ENCODE peak calls at places on chromosome 7, in ten cellular contexts. A is D341Med; I is NCI-H1417; T is PC-3; W is HT1080; Z is left cardiac atrium; V is fibroblast of pulmonary artery; F is GM04504; J is activated naive CD4-positive, alpha-beta T cell; R is amygdala. Q is an unnamed sample.

GRCh38 chr7:149196151-149196704 is 882 bp downstream of the ZNF282 start:
- DNase-seq in A (peak; percentile 61), I (peak; percentile 27), T (no peak), W (no peak), Z (no peak), V (no peak), F (no peak), J (no peak), R (no peak), Q (no peak)

GRCh38 chr7:17991866-17992648 is 35.6 kb downstream of the PRPS1L1 start:
- DNase-seq in A (no peak), I (no peak), T (no peak), W (no peak), Z (no peak), V (no peak), F (no peak), J (no peak), R (no peak), Q (no peak)

GRCh38 chr7:84022686-84023308 is 171.8 kb downstream of the SEMA3A start:
- DNase-seq in A (no peak), I (peak; percentile 75), T (peak; percentile 91), W (no peak), Z (peak; percentile 15), V (no peak), F (no peak), J (no peak), R (no peak), Q (no peak)

GRCh38 chr7:75924884-75925283 is 9.9 kb downstream of the POR start:
- DNase-seq in A (no peak), I (no peak), T (no peak), W (no peak), Z (no peak), V (no peak), F (no peak), J (no peak), R (no peak), Q (no peak)

GRCh38 chr7:46534593-46535271 is 613.7 kb upstream of the IGFBP3 start:
- DNase-seq in A (no peak), I (no peak), T (no peak), W (no peak), Z (peak; percentile 50), V (peak; percentile 84), F (no peak), J (no peak), R (no peak), Q (no peak)

GRCh38 chr7:30563326-30563942 is 31.2 kb upstream of the GARS1 start:
- DNase-seq in A (no peak), I (no peak), T (peak; percentile 87), W (peak; percentile 91), Z (no peak), V (no peak), F (no peak), J (no peak), R (no peak), Q (no peak)

GRCh38 chr7:74452748-74453320 is 872 bp upstream of the GTF2IRD1 start:
- DNase-seq in A (peak; percentile 75), I (peak; percentile 38), T (no peak), W (peak; percentile 57), Z (no peak), V (no peak), F (no peak), J (no peak), R (no peak), Q (peak; percentile 89)

GRCh38 chr7:144884913-144885312 is 49.1 kb upstream of the TPK1 start:
- DNase-seq in A (no peak), I (no peak), T (no peak), W (no peak), Z (no peak), V (no peak), F (no peak), J (no peak), R (no peak), Q (no peak)

GRCh38 chr7:132614428-132615076 is 38.3 kb upstream of the PLXNA4 start:
- DNase-seq in A (no peak), I (peak; percentile 48), T (no peak), W (no peak), Z (peak; percentile 45), V (peak; percentile 20), F (no peak), J (no peak), R (no peak), Q (no peak)

GRCh38 chr7:29563590-29564454 is at the start of gene PRR15:
- DNase-seq in A (peak; percentile 71), I (peak; percentile 86), T (peak; percentile 86), W (no peak), Z (peak; percentile 52), V (peak; percentile 52), F (no peak), J (no peak), R (no peak), Q (no peak)

GRCh38 chr7:496528-497295 is 22.9 kb downstream of the PDGFA start:
- DNase-seq in A (no peak), I (no peak), T (no peak), W (no peak), Z (no peak), V (no peak), F (no peak), J (no peak), R (no peak), Q (peak; percentile 53)

GRCh38 chr7:29878081-29878688 is 71.9 kb downstream of the WIPF3 start:
- DNase-seq in A (peak; percentile 49), I (peak; percentile 33), T (peak; percentile 76), W (no peak), Z (no peak), V (peak; percentile 66), F (no peak), J (no peak), R (no peak), Q (peak; percentile 20)

GRCh38 chr7:108235451-108236061 is 105.4 kb upstream of the LAMB4 start:
- DNase-seq in A (no peak), I (no peak), T (no peak), W (peak; percentile 30), Z (no peak), V (peak; percentile 65), F (no peak), J (no peak), R (no peak), Q (no peak)

GRCh38 chr7:41708621-41709358 is 5.9 kb upstream of the INHBA start:
- DNase-seq in A (no peak), I (no peak), T (no peak), W (no peak), Z (no peak), V (no peak), F (no peak), J (no peak), R (no peak), Q (no peak)

GRCh38 chr7:38368191-38368605 is 94.8 kb upstream of the TARP start:
- DNase-seq in A (peak; percentile 82), I (peak; percentile 50), T (peak; percentile 80), W (peak; percentile 71), Z (peak; percentile 62), V (peak; percentile 72), F (no peak), J (peak; percentile 36), R (no peak), Q (peak; percentile 90)

Q was measured in WERI-Rb-1.